ENCODE peak calls at places on chromosome 1, in seven cellular contexts. E is body of pancreas, J is stomach, N is tibial nerve, Q is tibial artery, D is small intestine, W is GM23248. R is an unnamed sample.
A peak's percentile ranks its signal among the peaks of the same experiment; 100 is the strongest.

GRCh38 chr1:182699673-182700350 is 15.4 kb upstream of the RGS8 start:
- DNase-seq in Q (peak; percentile 76), W (no peak), N (no peak), D (no peak), E (no peak), J (no peak), R (peak; percentile 10)

GRCh38 chr1:182061597-182061996 is at the start of gene ZNF648:
- DNase-seq in E (no peak), N (no peak), W (peak; percentile 3), J (no peak), Q (no peak), D (no peak), R (no peak)

GRCh38 chr1:215631489-215631888 is 64.4 kb downstream of the KCTD3 start:
- DNase-seq in J (no peak), D (no peak), W (peak; percentile 43), Q (no peak), N (no peak), E (peak; percentile 39), R (peak; percentile 19)

GRCh38 chr1:167542109-167543032 is 11.2 kb downstream of the CREG1 start:
- DNase-seq in Q (no peak), E (no peak), J (no peak), D (peak; percentile 39), N (no peak), W (no peak), R (no peak)

GRCh38 chr1:33007190-33008050 is 29.3 kb downstream of the AK2 start:
- DNase-seq in N (no peak), W (peak; percentile 96), E (peak; percentile 48), Q (peak; percentile 73), J (peak; percentile 56), D (peak; percentile 77), R (peak; percentile 30)

GRCh38 chr1:243598433-243598832 is 251.6 kb downstream of the AKT3 start:
- DNase-seq in Q (no peak), J (no peak), N (no peak), E (no peak), W (peak; percentile 90), D (peak; percentile 43), R (no peak)

GRCh38 chr1:43881415-43881814 is 52.2 kb upstream of the ARTN start:
- DNase-seq in N (no peak), W (no peak), J (no peak), Q (peak; percentile 50), E (no peak), D (no peak), R (no peak)

GRCh38 chr1:107900083-107900945 is 64.7 kb downstream of the VAV3 start:
- DNase-seq in D (no peak), J (no peak), Q (no peak), N (no peak), W (no peak), E (no peak), R (no peak)

GRCh38 chr1:156707486-156708244 is 2.3 kb upstream of the CRABP2 start:
- DNase-seq in N (no peak), D (no peak), E (no peak), J (no peak), W (peak; percentile 88), Q (no peak), R (no peak)

GRCh38 chr1:7253118-7253480 is 467.8 kb downstream of the CAMTA1 start:
- DNase-seq in J (no peak), E (no peak), W (peak; percentile 76), Q (no peak), N (no peak), D (no peak), R (no peak)

GRCh38 chr1:62625415-62625814 is 28.1 kb downstream of the ANGPTL3 start:
- DNase-seq in W (peak; percentile 5), D (no peak), N (no peak), E (no peak), Q (no peak), J (no peak), R (no peak)

GRCh38 chr1:217526636-217527035 is 104.3 kb downstream of the GPATCH2 start:
- DNase-seq in W (no peak), J (no peak), D (no peak), Q (no peak), N (no peak), E (no peak), R (no peak)

GRCh38 chr1:178172939-178173338 is 79.0 kb downstream of the RASAL2 start:
- DNase-seq in J (no peak), E (no peak), D (no peak), N (no peak), W (peak; percentile 16), Q (no peak), R (no peak)

GRCh38 chr1:170682159-170682558 is 18.2 kb downstream of the PRRX1 start:
- DNase-seq in W (peak; percentile 71), E (no peak), N (no peak), Q (no peak), D (no peak), J (no peak), R (no peak)

GRCh38 chr1:13663969-13664368 is 36.0 kb upstream of the PRDM2 start:
- DNase-seq in D (no peak), Q (no peak), N (no peak), W (no peak), J (no peak), E (no peak), R (no peak)

GRCh38 chr1:155970531-155971167 is 7.7 kb downstream of the ARHGEF2 start:
- DNase-seq in D (no peak), W (peak; percentile 94), E (no peak), Q (peak; percentile 91), N (peak; percentile 45), J (peak; percentile 51), R (peak; percentile 67)

GRCh38 chr1:205749094-205749825 is 722 bp downstream of the NUCKS1 start:
- DNase-seq in D (peak; percentile 95), W (peak; percentile 96), E (peak; percentile 93), J (peak; percentile 95), Q (peak; percentile 96), N (peak; percentile 81), R (peak; percentile 95)

GRCh38 chr1:205324781-205325180 is 3.2 kb upstream of the NUAK2 start:
- DNase-seq in D (peak; percentile 61), W (peak; percentile 4), N (no peak), E (no peak), J (no peak), Q (no peak), R (no peak)

GRCh38 chr1:231337043-231337471 is 595 bp downstream of the EXOC8 start:
- DNase-seq in E (no peak), N (no peak), Q (peak; percentile 68), D (peak; percentile 6), J (no peak), W (no peak), R (peak; percentile 34)

GRCh38 chr1:187157552-187157951 is 328.8 kb downstream of the PLA2G4A start:
- DNase-seq in E (no peak), W (no peak), Q (no peak), J (no peak), D (no peak), N (no peak), R (no peak)
- H3K27ac ChIP-seq in E (no peak overlapping the region), W (no peak overlapping the region), Q (no peak overlapping the region), J (no peak overlapping the region), D (no peak overlapping the region), N (no peak overlapping the region), R (no peak overlapping the region)

GRCh38 chr1:46420533-46420915 is 26.4 kb downstream of the FAAH start:
- DNase-seq in N (no peak), J (no peak), W (no peak), D (no peak), Q (no peak), E (no peak), R (no peak)
- H3K4me1 ChIP-seq in N (no peaks in the 10 kb centered on the region), J (no peaks in the 10 kb centered on the region), W (no peaks in the 10 kb centered on the region), D (no peaks in the 10 kb centered on the region), Q (no peaks in the 10 kb centered on the region), E (no peaks in the 10 kb centered on the region), R (no peaks in the 10 kb centered on the region)

DNA sequence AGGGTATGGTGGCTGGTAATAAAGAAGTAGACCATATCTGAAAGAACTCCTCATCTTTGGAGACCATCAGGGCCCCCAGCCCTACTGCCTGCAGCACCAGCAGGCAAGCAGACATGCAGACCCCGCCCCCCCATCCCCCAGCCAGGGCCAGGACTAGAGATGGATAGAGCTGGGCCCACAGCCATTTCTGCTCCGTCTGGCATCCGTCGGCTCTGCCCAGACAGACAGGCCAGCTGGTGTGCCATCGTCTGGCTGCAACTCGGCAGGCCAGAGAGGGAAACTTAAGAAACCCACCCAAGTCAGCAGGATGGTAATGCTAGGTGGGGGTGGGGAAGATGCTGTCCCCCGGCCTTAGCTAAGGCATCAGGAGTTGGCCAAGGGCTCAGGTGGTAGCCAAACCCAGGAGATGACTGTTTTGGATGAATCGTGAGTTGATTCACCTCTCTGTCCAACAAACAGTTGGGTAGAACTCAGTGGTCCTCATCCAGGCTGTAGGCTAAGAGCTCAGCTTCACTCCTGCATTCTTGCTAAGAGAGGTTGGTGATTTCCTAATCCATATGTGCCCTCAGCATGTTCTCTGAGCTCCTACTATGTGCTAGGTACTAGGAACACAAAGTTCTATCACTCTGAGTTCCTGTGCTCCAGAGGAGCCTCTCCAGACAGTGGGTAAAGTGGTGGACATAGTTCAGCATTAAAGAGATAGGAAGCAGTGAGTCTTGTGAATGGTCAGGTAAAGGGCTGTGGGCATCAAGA is 23.2 kb upstream of the TMEM222 start:
- DNase-seq in E (no peak), D (no peak), N (no peak), Q (peak; percentile 23), J (no peak), W (peak; percentile 50), R (no peak)
- H3K27ac ChIP-seq in E (no peak overlapping the region), D (peak overlapping the region; percentile 51), N (peak overlapping the region; percentile 78), Q (no peak overlapping the region), J (peak overlapping the region; percentile 90), W (peak overlapping the region; percentile 91), R (peak overlapping the region; percentile 82)

GRCh38 chr1:201554167-201554600 is 15.3 kb downstream of the NAV1 start:
- DNase-seq in E (no peak), W (peak; percentile 86), Q (no peak), D (no peak), J (no peak), N (no peak), R (no peak)

GRCh38 chr1:201556841-201557571 is 18.1 kb downstream of the NAV1 start:
- DNase-seq in W (peak; percentile 54), Q (no peak), N (no peak), J (no peak), E (no peak), D (no peak), R (no peak)

GRCh38 chr1:201553496-201554166 is 14.7 kb downstream of the NAV1 start:
- DNase-seq in J (no peak), N (no peak), E (no peak), Q (no peak), W (peak; percentile 45), D (no peak), R (no peak)

GRCh38 chr1:201555593-201555945 is 16.6 kb downstream of the NAV1 start:
- DNase-seq in Q (no peak), J (no peak), E (no peak), W (no peak), D (no peak), N (no peak), R (peak; percentile 61)

DNA sequence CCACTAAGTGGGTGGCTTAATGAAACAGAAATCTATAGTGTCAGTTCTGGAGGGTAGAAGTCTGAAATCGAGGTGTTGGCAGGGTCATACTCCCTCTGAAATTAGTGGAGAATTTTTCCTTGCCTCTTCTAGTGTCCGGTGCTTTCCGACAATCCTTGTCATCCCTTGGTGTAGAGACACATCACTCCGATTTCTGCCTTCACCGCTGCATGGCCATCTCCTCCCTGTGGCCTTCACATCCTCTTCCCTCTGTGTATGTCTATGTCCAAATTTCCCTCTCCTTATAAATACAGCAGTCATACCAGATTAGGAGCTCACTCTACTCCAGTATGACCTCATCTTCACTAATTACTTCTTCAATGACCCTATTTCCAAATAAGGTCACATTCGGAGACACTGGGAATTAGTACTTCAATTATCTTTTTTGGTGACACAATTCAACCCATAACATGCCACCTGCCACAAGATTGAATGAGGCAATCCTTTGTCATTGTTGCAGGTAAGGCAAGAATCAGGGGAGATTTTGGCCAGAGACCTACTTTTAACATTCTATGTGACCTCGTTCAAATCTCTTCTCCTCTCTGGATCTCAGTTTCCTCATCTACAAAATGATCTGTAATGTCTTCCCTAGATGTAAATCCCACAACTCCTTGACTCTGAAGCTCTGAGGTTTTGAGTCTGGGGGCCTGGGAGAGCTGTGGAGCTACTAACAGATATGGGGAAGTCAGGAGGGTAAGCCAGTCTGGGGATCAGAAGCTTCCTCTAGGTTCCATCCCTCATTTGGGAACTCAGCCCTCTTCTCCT is 16.1 kb downstream of the NAV1 start:
- DNase-seq in D (no peak), J (no peak), E (no peak), Q (no peak), W (no peak), N (no peak), R (no peak)
- H3K4me1 ChIP-seq in D (no peaks in the 10 kb centered on the region), J (peaks cover 11% of the 10 kb centered on the region), E (peaks cover 9% of the 10 kb centered on the region), Q (no peaks in the 10 kb centered on the region), W (peaks cover 63% of the 10 kb centered on the region), N (peaks cover 86% of the 10 kb centered on the region), R (peaks cover 58% of the 10 kb centered on the region)